ENCODE peak calls at places on chromosomes 16 and 17, in six cellular contexts. L, E, X, J, Z and Y are unnamed samples.
A peak's percentile ranks its signal among the peaks of the same experiment; 100 is the strongest.

GRCh38 chr16:14321542-14321941 is 250.4 kb downstream of the MRTFB start:
- DNase-seq in L (no peak), E (no peak), Z (peak; percentile 43), X (no peak), J (no peak), Y (no peak)

GRCh38 chr17:62380253-62380652 is at the start of gene EFCAB3:
- DNase-seq in L (no peak), X (no peak), J (no peak), E (no peak), Z (no peak), Y (no peak)

GRCh38 chr17:20291853-20292252 is 175.5 kb downstream of the LGALS9B start:
- DNase-seq in Z (no peak), L (peak; percentile 39), X (no peak), J (peak; percentile 72), E (no peak), Y (no peak)

GRCh38 chr17:79993390-79994221 is 42.1 kb downstream of the TBC1D16 start:
- DNase-seq in E (no peak), L (peak; percentile 94), Z (peak; percentile 96), J (peak; percentile 97), X (peak; percentile 41), Y (peak; percentile 71)

GRCh38 chr17:28145348-28145747 is 102.9 kb downstream of the NLK start:
- DNase-seq in L (peak; percentile 29), X (no peak), Z (peak; percentile 10), E (no peak), J (peak; percentile 22), Y (no peak)

GRCh38 chr17:49875690-49876089 is 27.8 kb upstream of the TAC4 start:
- DNase-seq in E (no peak), X (no peak), Z (peak; percentile 76), J (no peak), L (no peak), Y (peak; percentile 72)

GRCh38 chr16:79411805-79412204 is 188.7 kb downstream of the MAF start:
- DNase-seq in Z (no peak), L (no peak), J (no peak), E (no peak), X (no peak), Y (no peak)

GRCh38 chr16:72042157-72042660 is 12.1 kb upstream of the HP start:
- DNase-seq in J (no peak), Z (no peak), L (no peak), X (no peak), E (no peak), Y (no peak)

GRCh38 chr16:88856122-88856827 is 472 bp downstream of the GALNS start:
- DNase-seq in L (no peak), E (peak; percentile 37), J (no peak), Z (peak; percentile 29), X (no peak), Y (peak; percentile 59)

GRCh38 chr16:49923411-49923810 is 67.5 kb upstream of the ZNF423 start:
- DNase-seq in E (no peak), J (no peak), L (no peak), Z (no peak), X (no peak), Y (no peak)

GRCh38 chr17:18100616-18101015 is 7.9 kb upstream of the MYO15A start:
- DNase-seq in L (no peak), X (no peak), J (no peak), E (no peak), Z (no peak), Y (no peak)

GRCh38 chr16:138049-138417 is 440 bp downstream of the NPRL3 start:
- DNase-seq in J (peak; percentile 44), X (no peak), L (no peak), E (peak; percentile 56), Z (peak; percentile 36), Y (peak; percentile 36)

GRCh38 chr17:79706931-79707382 is 23.8 kb upstream of the ENPP7 start:
- DNase-seq in E (no peak), J (no peak), X (no peak), L (no peak), Z (no peak), Y (peak; percentile 74)

GRCh38 chr16:80899804-80900592 is 95.6 kb upstream of the CDYL2 start:
- DNase-seq in J (no peak), Z (no peak), X (no peak), L (peak; percentile 76), E (no peak), Y (no peak)

GRCh38 chr17:74394977-74395376 is 27.7 kb downstream of the GPR142 start:
- DNase-seq in L (no peak), X (no peak), E (no peak), J (no peak), Z (no peak), Y (no peak)

GRCh38 chr16:15536813-15537212 is 102.4 kb downstream of the BMERB1 start:
- DNase-seq in L (no peak), J (no peak), X (no peak), E (no peak), Z (no peak), Y (no peak)

GRCh38 chr17:79001190-79002020 is 8.2 kb downstream of the CANT1 start:
- DNase-seq in X (no peak), J (no peak), L (no peak), Z (no peak), E (no peak), Y (no peak)

GRCh38 chr16:87780385-87780989 is 14.7 kb upstream of the KLHDC4 start:
- DNase-seq in J (no peak), E (no peak), L (peak; percentile 38), X (no peak), Z (no peak), Y (no peak)

GRCh38 chr17:74779948-74780400 is 3.8 kb upstream of the NAT9 start:
- DNase-seq in X (no peak), L (no peak), J (no peak), Z (no peak), E (no peak), Y (no peak)

GRCh38 chr17:48100591-48101011 is 677 bp downstream of the CBX1 start:
- DNase-seq in J (peak; percentile 74), E (no peak), L (peak; percentile 58), X (peak; percentile 71), Z (peak; percentile 93), Y (peak; percentile 90)

GRCh38 chr16:13896543-13897182 is 23.3 kb upstream of the ERCC4 start:
- DNase-seq in Z (peak; percentile 10), J (no peak), X (no peak), L (peak; percentile 6), E (no peak), Y (no peak)

DNA sequence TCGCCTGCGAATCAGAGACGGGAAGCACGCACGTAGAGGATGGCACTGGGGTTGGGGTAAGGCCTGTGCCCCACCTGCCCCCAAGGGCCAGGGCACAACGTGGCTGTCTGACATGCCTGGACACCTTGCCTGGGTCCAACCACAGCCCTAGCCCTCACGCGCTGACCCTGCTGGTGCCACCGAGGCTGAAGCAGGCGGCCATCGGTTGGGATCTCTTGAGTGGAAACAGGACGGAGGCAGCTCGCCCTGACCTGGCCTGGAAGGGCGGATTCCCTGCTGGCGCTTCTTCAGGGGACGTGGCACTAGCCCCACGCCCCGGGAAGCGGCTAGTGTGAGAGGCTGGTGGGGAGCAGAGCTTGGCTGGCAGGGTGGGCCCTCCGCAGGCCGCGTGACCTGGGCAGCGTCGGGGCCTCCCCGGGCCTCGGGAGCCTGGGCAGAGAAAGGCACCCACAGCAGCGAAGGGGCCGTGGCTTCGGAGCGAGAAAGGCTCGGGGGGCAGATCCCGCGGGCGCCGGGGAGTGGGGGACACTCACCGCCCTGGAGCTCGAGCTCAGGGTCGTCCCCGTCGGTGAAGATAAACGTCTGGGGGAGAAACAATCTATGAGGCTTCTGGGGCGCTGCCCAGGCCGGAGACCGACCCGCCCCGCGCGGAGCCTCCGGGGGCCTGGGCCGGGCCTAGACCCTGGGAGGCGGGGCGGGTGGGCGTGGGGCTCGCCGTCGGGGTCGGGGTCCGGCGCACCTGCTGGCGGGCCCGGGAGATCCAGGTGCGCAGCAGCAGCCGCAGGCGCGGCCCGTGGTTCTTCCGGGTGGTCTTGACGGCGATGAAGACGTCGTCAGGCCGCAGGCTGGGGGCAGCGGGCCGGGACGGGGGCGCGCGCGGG is 610 bp downstream of the RFNG start:
- DNase-seq in Z (no peak), E (no peak), X (no peak), J (no peak), L (no peak), Y (no peak)
- H2BK120ac ChIP-seq in Z (no peak overlapping the region), E (no peak overlapping the region), X (no peak overlapping the region), J (peak overlapping the region; percentile 83), L (no peak overlapping the region), Y (no peak overlapping the region)

GRCh38 chr16:48385272-48385953 is at the start of gene SIAH1:
- DNase-seq in X (peak; percentile 50), E (peak; percentile 91), L (peak; percentile 68), J (peak; percentile 77), Z (peak; percentile 91), Y (peak; percentile 89)

GRCh38 chr16:48384305-48384981 is 770 bp downstream of the SIAH1 start:
- DNase-seq in J (peak; percentile 62), Z (peak; percentile 66), X (no peak), L (peak; percentile 40), E (peak; percentile 62), Y (peak; percentile 69)

GRCh38 chr16:48383877-48384304 is 1.3 kb downstream of the SIAH1 start:
- DNase-seq in Z (peak; percentile 81), J (peak; percentile 54), L (no peak), X (no peak), E (no peak), Y (no peak)

GRCh38 chr16:48383204-48383876 is 1.9 kb downstream of the SIAH1 start:
- DNase-seq in E (no peak), L (peak; percentile 48), Z (no peak), X (no peak), J (no peak), Y (no peak)

GRCh38 chr16:48384982-48385271 is 286 bp downstream of the SIAH1 start:
- DNase-seq in J (peak; percentile 42), X (no peak), L (no peak), Z (no peak), E (no peak), Y (peak; percentile 47)
- H2BK5ac ChIP-seq in J (peak overlapping the region; percentile 100), X (no peak overlapping the region), L (peak overlapping the region; percentile 97), Z (peak overlapping the region; percentile 77), E (peak overlapping the region; percentile 97), Y (no peak overlapping the region)

DNA sequence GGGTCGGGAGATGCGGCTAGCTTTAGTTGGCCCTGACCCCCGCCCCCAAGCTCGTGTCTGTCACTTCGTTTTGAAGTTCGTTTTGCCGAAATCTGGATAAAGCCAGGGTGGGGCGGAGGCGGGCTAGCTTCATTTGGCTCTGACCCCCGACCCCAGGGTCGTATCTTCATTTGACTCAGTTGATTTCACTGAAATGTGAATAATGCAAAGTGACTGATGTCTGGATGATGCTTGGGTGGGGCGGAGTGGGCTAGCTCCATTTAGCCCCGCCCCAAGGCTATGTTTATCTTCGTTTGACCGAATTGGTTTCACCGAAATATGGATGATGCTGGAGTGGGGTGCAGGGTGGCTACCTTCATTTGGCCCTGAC is 667 bp downstream of the PSMD7 start:
- DNase-seq in E (no peak), Z (peak; percentile 35), X (no peak), L (peak; percentile 19), J (peak; percentile 55), Y (no peak)
- H2BK15ac ChIP-seq in E (no peak overlapping the region), Z (no peak overlapping the region), X (no peak overlapping the region), L (no peak overlapping the region), J (no peak overlapping the region), Y (no peak overlapping the region)

DNA sequence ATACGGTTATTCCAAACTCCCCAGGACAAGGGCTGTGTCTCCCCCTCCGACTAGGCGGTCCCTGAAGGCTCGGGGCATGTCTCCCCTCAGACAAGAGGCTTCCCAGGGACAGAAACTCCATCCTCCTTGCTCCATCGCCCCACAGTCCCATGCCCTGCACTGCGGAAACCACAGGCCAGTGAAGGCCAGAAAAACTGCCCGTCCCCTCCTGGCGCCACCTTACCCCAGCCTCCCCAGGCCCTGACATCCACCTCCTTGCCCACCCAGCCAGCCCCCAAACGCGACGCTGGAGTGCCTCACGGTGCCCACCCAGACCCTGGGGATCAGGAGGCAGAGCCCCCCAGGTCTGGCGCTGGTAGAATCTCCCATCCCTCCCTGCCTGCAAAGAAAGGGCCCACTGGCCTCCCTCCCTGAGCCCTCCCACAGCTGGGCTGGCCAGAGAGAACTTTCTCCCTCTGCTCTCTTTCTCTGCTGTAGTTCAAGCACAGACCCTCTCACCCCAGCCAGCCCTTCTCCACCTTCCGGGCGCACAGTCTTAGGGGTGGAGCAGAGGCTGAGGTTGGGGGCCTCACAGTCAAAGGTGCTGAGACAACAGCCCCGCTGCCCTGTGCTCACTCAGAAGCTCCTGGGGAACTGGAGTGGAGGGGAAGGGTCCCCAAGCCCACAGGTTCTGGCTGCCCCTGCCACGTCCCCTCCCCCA is 30.7 kb upstream of the KRT17 start:
- DNase-seq in E (no peak), J (no peak), X (no peak), L (no peak), Z (no peak), Y (no peak)
- H2BK120ac ChIP-seq in E (peak overlapping the region; percentile 72), J (no peak overlapping the region), X (no peak overlapping the region), L (no peak overlapping the region), Z (no peak overlapping the region), Y (no peak overlapping the region)